ENCODE peak calls at places on chromosomes 4 and X, in ten cellular contexts. One of them, this sample, is unnamed.
A peak's percentile ranks its signal among the peaks of the same experiment; 100 is the strongest.

GRCh38 chrX:133792198-133792953 is 193.0 kb downstream of the GPC3 start:
- DNase-seq in adrenal gland: peak; percentile 57
- DNase-seq in mammary epithelial cell: peak; percentile 61
- DNase-seq in uterus: peak; percentile 53
- DNase-seq in HCT116: peak; percentile 59
- DNase-seq in ovary: peak; percentile 63
- DNase-seq in brain microvascular endothelial cell: peak; percentile 48
- DNase-seq in neural progenitor cell: peak; percentile 85
- DNase-seq in OCI-LY7: peak; percentile 54
- DNase-seq in PC-3: peak; percentile 73
- DNase-seq in this sample: no peak

GRCh38 chr4:156620786-156621185 is 350.8 kb downstream of the PDGFC start:
- DNase-seq in ovary: no peak
- DNase-seq in HCT116: no peak
- DNase-seq in mammary epithelial cell: no peak
- DNase-seq in neural progenitor cell: no peak
- DNase-seq in PC-3: no peak
- DNase-seq in OCI-LY7: no peak
- DNase-seq in uterus: no peak
- DNase-seq in adrenal gland: no peak
- DNase-seq in brain microvascular endothelial cell: no peak
- DNase-seq in this sample: no peak

GRCh38 chr4:88674989-88675388 is 22.6 kb downstream of the NAP1L5 start:
- DNase-seq in HCT116: no peak
- DNase-seq in mammary epithelial cell: peak; percentile 5
- DNase-seq in ovary: no peak
- DNase-seq in adrenal gland: no peak
- DNase-seq in brain microvascular endothelial cell: peak; percentile 28
- DNase-seq in neural progenitor cell: no peak
- DNase-seq in PC-3: no peak
- DNase-seq in uterus: no peak
- DNase-seq in OCI-LY7: no peak
- DNase-seq in this sample: no peak

GRCh38 chr4:145409393-145409792 is 72.3 kb upstream of the SMAD1 start:
- DNase-seq in HCT116: no peak
- DNase-seq in neural progenitor cell: no peak
- DNase-seq in brain microvascular endothelial cell: no peak
- DNase-seq in mammary epithelial cell: no peak
- DNase-seq in OCI-LY7: no peak
- DNase-seq in adrenal gland: no peak
- DNase-seq in PC-3: no peak
- DNase-seq in ovary: no peak
- DNase-seq in uterus: no peak
- DNase-seq in this sample: no peak

GRCh38 chr4:151807220-151807619 is 46.4 kb upstream of the GATB start:
- DNase-seq in adrenal gland: no peak
- DNase-seq in PC-3: peak; percentile 14
- DNase-seq in uterus: no peak
- DNase-seq in mammary epithelial cell: no peak
- DNase-seq in brain microvascular endothelial cell: no peak
- DNase-seq in neural progenitor cell: no peak
- DNase-seq in HCT116: no peak
- DNase-seq in OCI-LY7: no peak
- DNase-seq in ovary: no peak
- DNase-seq in this sample: no peak

GRCh38 chr4:122602277-122603142 is 18.4 kb downstream of the IL21 start:
- DNase-seq in neural progenitor cell: peak; percentile 37
- DNase-seq in HCT116: peak; percentile 49
- DNase-seq in PC-3: peak; percentile 65
- DNase-seq in OCI-LY7: no peak
- DNase-seq in brain microvascular endothelial cell: peak; percentile 15
- DNase-seq in ovary: peak; percentile 17
- DNase-seq in adrenal gland: no peak
- DNase-seq in uterus: no peak
- DNase-seq in mammary epithelial cell: peak; percentile 40
- DNase-seq in this sample: no peak

GRCh38 chr4:17981063-17981462 is 40.5 kb downstream of the LCORL start:
- DNase-seq in ovary: no peak
- DNase-seq in neural progenitor cell: no peak
- DNase-seq in PC-3: peak; percentile 15
- DNase-seq in mammary epithelial cell: no peak
- DNase-seq in uterus: no peak
- DNase-seq in HCT116: no peak
- DNase-seq in adrenal gland: no peak
- DNase-seq in OCI-LY7: no peak
- DNase-seq in brain microvascular endothelial cell: no peak
- DNase-seq in this sample: no peak

GRCh38 chr4:175412161-175412560 is 399.9 kb downstream of the GPM6A start:
- DNase-seq in uterus: peak; percentile 34
- DNase-seq in HCT116: no peak
- DNase-seq in OCI-LY7: no peak
- DNase-seq in ovary: no peak
- DNase-seq in brain microvascular endothelial cell: no peak
- DNase-seq in adrenal gland: no peak
- DNase-seq in neural progenitor cell: no peak
- DNase-seq in PC-3: peak; percentile 73
- DNase-seq in mammary epithelial cell: peak; percentile 65
- DNase-seq in this sample: no peak

GRCh38 chr4:53015681-53016080 is 153.6 kb downstream of the RASL11B start:
- DNase-seq in PC-3: peak; percentile 53
- DNase-seq in neural progenitor cell: peak; percentile 66
- DNase-seq in adrenal gland: no peak
- DNase-seq in ovary: peak; percentile 59
- DNase-seq in brain microvascular endothelial cell: peak; percentile 49
- DNase-seq in mammary epithelial cell: no peak
- DNase-seq in HCT116: peak; percentile 26
- DNase-seq in OCI-LY7: peak; percentile 42
- DNase-seq in uterus: peak; percentile 51
- DNase-seq in this sample: no peak

GRCh38 chr4:87669373-87669772 is 19.3 kb downstream of the DMP1 start:
- DNase-seq in ovary: no peak
- DNase-seq in PC-3: no peak
- DNase-seq in brain microvascular endothelial cell: no peak
- DNase-seq in mammary epithelial cell: no peak
- DNase-seq in OCI-LY7: no peak
- DNase-seq in uterus: no peak
- DNase-seq in HCT116: no peak
- DNase-seq in adrenal gland: no peak
- DNase-seq in neural progenitor cell: no peak
- DNase-seq in this sample: no peak

GRCh38 chr4:152708806-152709205 is 29.0 kb upstream of the TMEM154 start:
- DNase-seq in OCI-LY7: no peak
- DNase-seq in brain microvascular endothelial cell: no peak
- DNase-seq in ovary: no peak
- DNase-seq in HCT116: no peak
- DNase-seq in neural progenitor cell: no peak
- DNase-seq in uterus: no peak
- DNase-seq in mammary epithelial cell: no peak
- DNase-seq in adrenal gland: no peak
- DNase-seq in PC-3: no peak
- DNase-seq in this sample: no peak

GRCh38 chr4:55468724-55469123 is 73.0 kb downstream of the TMEM165 start:
- DNase-seq in HCT116: peak; percentile 15
- DNase-seq in ovary: no peak
- DNase-seq in adrenal gland: no peak
- DNase-seq in uterus: no peak
- DNase-seq in brain microvascular endothelial cell: peak; percentile 82
- DNase-seq in PC-3: peak; percentile 72
- DNase-seq in OCI-LY7: no peak
- DNase-seq in mammary epithelial cell: peak; percentile 28
- DNase-seq in neural progenitor cell: no peak
- DNase-seq in this sample: peak; percentile 8

GRCh38 chr4:149353241-149353640 is 462.4 kb downstream of the IQCM start:
- DNase-seq in ovary: no peak
- DNase-seq in mammary epithelial cell: no peak
- DNase-seq in uterus: no peak
- DNase-seq in PC-3: peak; percentile 8
- DNase-seq in adrenal gland: no peak
- DNase-seq in neural progenitor cell: no peak
- DNase-seq in brain microvascular endothelial cell: no peak
- DNase-seq in OCI-LY7: no peak
- DNase-seq in HCT116: no peak
- DNase-seq in this sample: no peak

GRCh38 chr4:56308384-56308783 is 78.9 kb downstream of the AASDH start:
- DNase-seq in uterus: no peak
- DNase-seq in brain microvascular endothelial cell: no peak
- DNase-seq in mammary epithelial cell: no peak
- DNase-seq in OCI-LY7: no peak
- DNase-seq in ovary: no peak
- DNase-seq in neural progenitor cell: no peak
- DNase-seq in adrenal gland: no peak
- DNase-seq in PC-3: no peak
- DNase-seq in HCT116: no peak
- DNase-seq in this sample: no peak

GRCh38 chrX:46257451-46257879 is 287.8 kb downstream of the ZNF674 start:
- DNase-seq in HCT116: no peak
- DNase-seq in PC-3: peak; percentile 69
- DNase-seq in mammary epithelial cell: peak; percentile 82
- DNase-seq in ovary: no peak
- DNase-seq in brain microvascular endothelial cell: no peak
- DNase-seq in neural progenitor cell: no peak
- DNase-seq in adrenal gland: no peak
- DNase-seq in OCI-LY7: no peak
- DNase-seq in uterus: no peak
- DNase-seq in this sample: peak; percentile 39
- H3K27ac ChIP-seq in HCT116: no peak overlapping the region
- H3K27ac ChIP-seq in PC-3: peak overlapping the region; percentile 66
- H3K27ac ChIP-seq in mammary epithelial cell: peak overlapping the region; percentile 18
- H3K27ac ChIP-seq in ovary: no peak overlapping the region
- H3K27ac ChIP-seq in brain microvascular endothelial cell: no peak overlapping the region
- H3K27ac ChIP-seq in neural progenitor cell: no peak overlapping the region
- H3K27ac ChIP-seq in adrenal gland: no peak overlapping the region
- H3K27ac ChIP-seq in OCI-LY7: no peak overlapping the region
- H3K27ac ChIP-seq in uterus: no peak overlapping the region
- H3K27ac ChIP-seq in this sample: peak overlapping the region; percentile 35

DNA sequence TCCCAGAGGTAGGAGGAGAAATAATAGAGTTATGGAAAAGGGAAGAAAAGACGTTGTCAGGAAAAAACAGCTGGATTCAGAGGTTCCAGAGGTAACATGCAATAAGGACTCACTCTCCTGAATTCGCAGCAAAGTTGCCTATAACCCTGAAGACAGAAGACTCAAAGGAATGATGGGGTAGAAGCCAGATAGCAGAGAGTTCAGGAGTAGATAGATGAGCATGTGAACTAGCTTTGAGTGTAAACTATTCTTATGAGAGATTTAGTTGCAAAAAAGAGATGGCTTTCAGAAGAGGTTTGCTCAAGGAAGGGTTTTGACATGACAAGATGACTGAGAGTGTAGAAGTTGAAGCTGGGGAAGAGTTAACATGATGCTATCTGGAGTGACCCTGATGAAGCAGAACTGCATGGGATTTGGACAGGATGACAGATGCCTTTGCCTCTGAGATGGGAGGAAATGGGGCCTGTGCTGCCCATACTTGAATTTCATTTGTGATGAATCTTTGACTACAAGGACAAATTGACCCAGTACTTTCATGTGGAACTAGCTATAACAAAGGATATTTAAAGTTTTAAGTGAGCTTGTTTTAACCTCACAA is 73.9 kb downstream of the AMELX start:
- DNase-seq in OCI-LY7: no peak
- DNase-seq in mammary epithelial cell: no peak
- DNase-seq in adrenal gland: no peak
- DNase-seq in neural progenitor cell: no peak
- DNase-seq in brain microvascular endothelial cell: no peak
- DNase-seq in HCT116: no peak
- DNase-seq in ovary: no peak
- DNase-seq in uterus: no peak
- DNase-seq in PC-3: no peak
- DNase-seq in this sample: no peak
- H3K27ac ChIP-seq in OCI-LY7: no peak overlapping the region
- H3K27ac ChIP-seq in mammary epithelial cell: no peak overlapping the region
- H3K27ac ChIP-seq in adrenal gland: no peak overlapping the region
- H3K27ac ChIP-seq in neural progenitor cell: no peak overlapping the region
- H3K27ac ChIP-seq in brain microvascular endothelial cell: no peak overlapping the region
- H3K27ac ChIP-seq in HCT116: no peak overlapping the region
- H3K27ac ChIP-seq in ovary: no peak overlapping the region
- H3K27ac ChIP-seq in uterus: no peak overlapping the region
- H3K27ac ChIP-seq in PC-3: peak overlapping the region; percentile 39
- H3K27ac ChIP-seq in this sample: no peak overlapping the region

GRCh38 chr4:154421618-154422017 is 70.0 kb downstream of the DCHS2 start:
- DNase-seq in uterus: no peak
- DNase-seq in ovary: no peak
- DNase-seq in mammary epithelial cell: no peak
- DNase-seq in brain microvascular endothelial cell: no peak
- DNase-seq in neural progenitor cell: no peak
- DNase-seq in PC-3: no peak
- DNase-seq in adrenal gland: no peak
- DNase-seq in OCI-LY7: peak; percentile 62
- DNase-seq in HCT116: no peak
- DNase-seq in this sample: no peak

GRCh38 chr4:154415313-154415712 is 76.3 kb downstream of the DCHS2 start:
- DNase-seq in ovary: no peak
- DNase-seq in uterus: no peak
- DNase-seq in HCT116: no peak
- DNase-seq in mammary epithelial cell: no peak
- DNase-seq in neural progenitor cell: no peak
- DNase-seq in OCI-LY7: no peak
- DNase-seq in brain microvascular endothelial cell: no peak
- DNase-seq in adrenal gland: no peak
- DNase-seq in PC-3: no peak
- DNase-seq in this sample: no peak

GRCh38 chr4:154414796-154415195 is 76.8 kb downstream of the DCHS2 start:
- DNase-seq in ovary: no peak
- DNase-seq in OCI-LY7: no peak
- DNase-seq in uterus: peak; percentile 30
- DNase-seq in mammary epithelial cell: no peak
- DNase-seq in neural progenitor cell: no peak
- DNase-seq in brain microvascular endothelial cell: no peak
- DNase-seq in adrenal gland: no peak
- DNase-seq in PC-3: no peak
- DNase-seq in HCT116: no peak
- DNase-seq in this sample: no peak

GRCh38 chr4:154416183-154416543 is 75.4 kb downstream of the DCHS2 start:
- DNase-seq in mammary epithelial cell: no peak
- DNase-seq in adrenal gland: peak; percentile 20
- DNase-seq in brain microvascular endothelial cell: no peak
- DNase-seq in OCI-LY7: peak; percentile 35
- DNase-seq in uterus: peak; percentile 35
- DNase-seq in PC-3: no peak
- DNase-seq in ovary: peak; percentile 24
- DNase-seq in HCT116: no peak
- DNase-seq in neural progenitor cell: peak; percentile 68
- DNase-seq in this sample: no peak

GRCh38 chr4:154417358-154417673 is 74.3 kb downstream of the DCHS2 start:
- DNase-seq in adrenal gland: no peak
- DNase-seq in mammary epithelial cell: no peak
- DNase-seq in uterus: no peak
- DNase-seq in brain microvascular endothelial cell: no peak
- DNase-seq in HCT116: no peak
- DNase-seq in ovary: no peak
- DNase-seq in OCI-LY7: no peak
- DNase-seq in neural progenitor cell: no peak
- DNase-seq in PC-3: no peak
- DNase-seq in this sample: no peak
- H3K27ac ChIP-seq in adrenal gland: no peak overlapping the region
- H3K27ac ChIP-seq in mammary epithelial cell: no peak overlapping the region
- H3K27ac ChIP-seq in uterus: peak overlapping the region; percentile 91
- H3K27ac ChIP-seq in brain microvascular endothelial cell: no peak overlapping the region
- H3K27ac ChIP-seq in HCT116: no peak overlapping the region
- H3K27ac ChIP-seq in ovary: no peak overlapping the region
- H3K27ac ChIP-seq in OCI-LY7: no peak overlapping the region
- H3K27ac ChIP-seq in neural progenitor cell: no peak overlapping the region
- H3K27ac ChIP-seq in PC-3: no peak overlapping the region
- H3K27ac ChIP-seq in this sample: no peak overlapping the region

GRCh38 chr4:48268956-48269860 is at the start of gene TEC:
- DNase-seq in mammary epithelial cell: no peak
- DNase-seq in HCT116: peak; percentile 48
- DNase-seq in ovary: peak; percentile 20
- DNase-seq in brain microvascular endothelial cell: no peak
- DNase-seq in neural progenitor cell: peak; percentile 56
- DNase-seq in uterus: peak; percentile 24
- DNase-seq in OCI-LY7: peak; percentile 34
- DNase-seq in adrenal gland: peak; percentile 58
- DNase-seq in PC-3: peak; percentile 50
- DNase-seq in this sample: no peak
- H3K27ac ChIP-seq in mammary epithelial cell: peak within 1 kb of the TSS; percentile 40
- H3K27ac ChIP-seq in HCT116: peak within 1 kb of the TSS; percentile 93
- H3K27ac ChIP-seq in ovary: peak within 1 kb of the TSS; percentile 15
- H3K27ac ChIP-seq in brain microvascular endothelial cell: no peak within 1 kb of the TSS
- H3K27ac ChIP-seq in neural progenitor cell: no peak within 1 kb of the TSS
- H3K27ac ChIP-seq in uterus: peak within 1 kb of the TSS; percentile 71
- H3K27ac ChIP-seq in OCI-LY7: no peak within 1 kb of the TSS
- H3K27ac ChIP-seq in adrenal gland: peak within 1 kb of the TSS; percentile 89
- H3K27ac ChIP-seq in PC-3: peak within 1 kb of the TSS; percentile 41
- H3K27ac ChIP-seq in this sample: peak within 1 kb of the TSS; percentile 53